ENCODE peak calls at places on chromosomes 4 and X, in five cellular contexts. J, H, V, O and N are unnamed samples. For H3K36me3, the result is how much of the 10 kb centered on the place peaks cover.

GRCh38 chr4:42560465-42560864 is 96.4 kb downstream of the ATP8A1 start:
- DNase-seq in J (no peak), O (no peak), H (no peak), V (no peak), N (no peak)

GRCh38 chrX:69192603-69193002 is 27.4 kb upstream of the PJA1 start:
- DNase-seq in O (no peak), H (no peak), J (no peak), V (no peak), N (no peak)

GRCh38 chrX:45806410-45807121 is 605.9 kb upstream of the DIPK2B start:
- DNase-seq in J (no peak), O (no peak), V (no peak), H (no peak), N (peak)

GRCh38 chr4:188778880-188779279 is 639.6 kb downstream of the TRIML1 start:
- DNase-seq in H (no peak), O (no peak), J (no peak), V (no peak), N (no peak)

GRCh38 chr4:136741468-136741867 is 790.8 kb downstream of the PCDH18 start:
- DNase-seq in V (no peak), H (no peak), J (peak), O (no peak), N (no peak)

GRCh38 chr4:4658051-4658450 is 116.2 kb upstream of the STX18 start:
- DNase-seq in H (no peak), J (peak), V (no peak), O (no peak), N (no peak)

GRCh38 chr4:8384397-8385060 is 56.0 kb downstream of the ACOX3 start:
- DNase-seq in V (no peak), O (no peak), H (no peak), J (no peak), N (no peak)

GRCh38 chrX:129139837-129140679 is 383.2 kb downstream of the SMARCA1 start:
- DNase-seq in J (peak), H (no peak), V (no peak), O (no peak), N (no peak)

GRCh38 chrX:103151799-103152198 is 58.9 kb upstream of the NXF3 start:
- DNase-seq in H (no peak), J (peak), V (no peak), O (no peak), N (no peak)

GRCh38 chr4:162016991-162017390 is 146.8 kb downstream of the FSTL5 start:
- DNase-seq in V (no peak), O (no peak), J (no peak), H (no peak), N (no peak)

GRCh38 chr4:2402053-2402452 is 16.4 kb downstream of the ZFYVE28 start:
- DNase-seq in H (no peak), V (peak), J (peak), O (no peak), N (no peak)

GRCh38 chrX:33336783-33337182 is 125.4 kb upstream of the DMD start:
- DNase-seq in O (no peak), H (peak), J (peak), V (no peak), N (no peak)

GRCh38 chr4:154045086-154045485 is 256.2 kb upstream of the SFRP2 start:
- DNase-seq in J (no peak), H (no peak), V (no peak), O (no peak), N (no peak)

GRCh38 chrX:154325541-154325940 is 29.9 kb downstream of the TKTL1 start:
- DNase-seq in H (no peak), J (no peak), V (no peak), O (no peak), N (no peak)

GRCh38 chr4:119984998-119985397 is 81.7 kb downstream of the MAD2L1 start:
- DNase-seq in H (no peak), O (no peak), V (no peak), J (no peak), N (no peak)

GRCh38 chr4:149766135-149766534 is 49.5 kb downstream of the IQCM start:
- DNase-seq in J (no peak), V (no peak), O (no peak), H (no peak), N (no peak)

GRCh38 chr4:74364649-74365491 is at the start of gene EREG:
- DNase-seq in V (no peak), H (no peak), O (no peak), J (no peak), N (peak)

GRCh38 chrX:108000751-108001150 is 18.6 kb upstream of the TEX13B start:
- DNase-seq in J (peak), V (no peak), H (no peak), O (no peak), N (no peak)

GRCh38 chrX:327660-328126 is 9.1 kb upstream of the GTPBP6 start:
- DNase-seq in J (no peak), V (no peak), H (no peak), O (no peak), N (no peak)

GRCh38 chr4:78829296-78829695 is 53.1 kb downstream of the BMP2K start:
- DNase-seq in H (no peak), O (no peak), J (no peak), V (no peak), N (no peak)

GRCh38 chr4:78827191-78827590 is 51.0 kb downstream of the BMP2K start:
- DNase-seq in H (no peak), V (no peak), O (no peak), J (no peak), N (no peak)
- TF ChIP-seq CTCF in H (no peak), V (no peak), O (no peak), J (no peak), N (no peak)

GRCh38 chr4:121960801-121961200 is 8.9 kb upstream of the TRPC3 start:
- DNase-seq in H (no peak), O (no peak), J (no peak), V (no peak), N (no peak)
- H3K4me3 ChIP-seq in H (no peak), O (no peak), J (no peak), V (no peak), N (no peak)

GRCh38 chr4:122879001-122879400 is 43.4 kb downstream of the NUDT6 start:
- DNase-seq in O (no peak), V (no peak), H (no peak), J (peak), N (no peak)
- H3K36me3 ChIP-seq in O (under half), V (under half), H (under half), J (under half), N (under half)

DNA sequence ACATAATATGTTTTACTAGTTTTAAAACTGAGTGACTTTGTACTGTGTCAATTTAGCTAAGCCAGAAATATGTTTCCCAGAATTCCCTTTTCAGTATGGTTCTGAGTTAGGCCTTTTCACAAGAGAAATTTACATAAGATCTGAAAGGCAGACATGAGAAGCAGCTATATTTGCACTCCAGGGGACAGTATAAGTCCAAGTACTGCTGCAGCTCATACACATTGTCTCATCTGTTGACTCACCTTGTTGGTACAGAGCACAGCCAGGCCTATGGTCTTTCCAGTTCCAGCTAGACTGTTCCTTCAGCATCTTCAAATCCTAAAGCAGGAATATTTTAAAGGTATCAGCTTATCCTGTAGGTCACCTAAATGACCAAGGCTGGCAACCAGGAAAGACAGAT is 53.5 kb downstream of the BMP3 start:
- DNase-seq in H (no peak), O (peak), V (no peak), J (peak), N (no peak)
- TF ChIP-seq CTCF in H (no peak), O (peak), V (no peak), J (peak), N (peak)

DNA sequence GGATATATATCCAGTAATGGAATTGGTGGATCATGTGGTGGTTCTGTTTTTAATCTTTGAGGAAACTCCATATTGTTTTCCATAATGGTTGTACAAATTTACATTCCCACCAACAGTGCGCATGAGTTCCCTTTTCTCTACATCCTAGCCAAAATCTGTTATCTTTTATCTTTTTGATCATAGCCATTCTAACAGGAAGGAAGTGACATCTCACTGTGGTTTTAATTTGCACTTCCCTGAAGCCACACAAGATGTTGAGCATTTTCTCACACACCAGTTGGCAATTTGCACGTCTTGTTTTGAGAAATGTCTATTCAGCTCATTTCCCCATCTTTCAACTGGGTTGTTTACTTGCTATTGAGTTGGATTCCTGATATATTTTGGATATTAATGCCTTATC is 194.9 kb downstream of the CBLL2 start:
- DNase-seq in H (no peak), V (no peak), J (no peak), O (no peak), N (no peak)
- H3K4me3 ChIP-seq in H (no peak), V (no peak), J (no peak), O (no peak), N (no peak)

GRCh38 chrX:40056420-40056819 is 41.3 kb downstream of the BCOR start:
- DNase-seq in V (no peak), O (no peak), H (no peak), J (no peak), N (no peak)
- H3K36me3 ChIP-seq in V (under half), O (under half), H (half or more), J (under half), N (under half)

GRCh38 chr4:186030795-186031194 is 38.2 kb upstream of the TLR3 start:
- DNase-seq in H (no peak), V (no peak), O (no peak), J (no peak), N (no peak)

GRCh38 chr4:186029731-186030421 is 39.1 kb upstream of the TLR3 start:
- DNase-seq in V (peak), O (no peak), J (no peak), H (no peak), N (peak)

GRCh38 chr4:186027405-186027804 is 41.6 kb upstream of the TLR3 start:
- DNase-seq in V (no peak), H (no peak), O (no peak), J (no peak), N (no peak)

GRCh38 chr4:186033027-186033426 is 35.9 kb upstream of the TLR3 start:
- DNase-seq in O (no peak), J (no peak), H (no peak), V (no peak), N (no peak)

GRCh38 chr4:186032259-186032658 is 36.7 kb upstream of the TLR3 start:
- DNase-seq in V (no peak), H (peak), O (no peak), J (peak), N (no peak)
- TF ChIP-seq CTCF in V (no peak), H (peak), O (peak), J (peak), N (no peak)

GRCh38 chr4:181761130-181761529 is 482.1 kb upstream of the TENM3 start:
- DNase-seq in O (no peak), H (no peak), V (no peak), J (no peak), N (no peak)
- H3K4me3 ChIP-seq in O (no peak), H (no peak), V (no peak), J (no peak), N (no peak)

GRCh38 chr4:896216-896615 is 35.9 kb downstream of the GAK start:
- DNase-seq in V (no peak), J (no peak), H (no peak), O (no peak), N (no peak)

GRCh38 chr4:895596-895995 is 36.5 kb downstream of the GAK start:
- DNase-seq in V (no peak), H (no peak), O (no peak), J (no peak), N (no peak)

GRCh38 chr4:892780-893179 is 39.3 kb downstream of the GAK start:
- DNase-seq in V (no peak), J (no peak), H (no peak), O (no peak), N (no peak)

GRCh38 chr4:893276-893994 is 38.7 kb downstream of the GAK start:
- DNase-seq in V (no peak), J (no peak), O (no peak), H (no peak), N (no peak)

DNA sequence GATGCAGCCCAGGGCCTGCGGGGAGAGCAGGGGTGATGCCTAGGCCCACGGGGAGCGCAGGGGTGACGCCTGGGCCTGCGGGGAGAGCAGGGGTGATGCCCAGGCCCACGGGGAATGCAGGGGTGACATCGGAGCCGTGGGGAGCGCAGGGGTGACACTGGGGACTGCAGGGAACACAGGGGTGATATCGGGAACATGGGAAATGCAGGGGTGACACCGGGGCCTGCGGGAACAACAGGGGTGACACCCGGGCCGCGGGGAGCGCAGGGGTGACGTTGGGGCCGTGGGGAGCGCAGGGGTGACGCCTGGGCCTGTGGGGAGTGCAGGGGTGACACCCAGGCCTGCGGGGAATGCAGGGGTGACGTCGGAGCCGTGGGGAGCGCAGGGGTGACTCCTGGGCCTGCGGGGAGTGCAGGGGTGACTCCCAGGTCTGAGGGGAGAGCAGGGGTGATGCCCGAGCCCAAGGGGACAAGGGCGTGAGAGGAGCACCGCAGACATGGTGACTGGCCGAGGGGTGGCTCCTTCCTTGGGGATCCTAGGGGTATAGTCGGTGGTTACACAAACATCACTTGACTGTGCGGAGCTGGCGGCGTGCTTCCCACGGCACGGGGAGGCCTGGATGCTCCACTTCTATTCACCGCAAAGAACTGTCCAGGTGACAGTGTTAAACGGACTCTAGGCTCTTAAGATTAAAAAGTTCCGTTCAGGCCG is 38.0 kb downstream of the GAK start:
- DNase-seq in O (no peak), H (no peak), J (no peak), V (no peak), N (no peak)
- H3K36me3 ChIP-seq in O (under half), H (under half), J (under half), V (half or more), N (under half)